ENCODE peak calls at places on chromosomes 12 and 14, in ten cellular contexts. M, G, V, E, U, S, B, C, R and K are unnamed samples.

GRCh38 chr12:121811434-121812319 is 7.9 kb downstream of the SETD1B start:
- DNase-seq in M (no peak), G (peak), V (no peak), E (peak), U (peak), S (no peak), B (no peak), C (peak), R (peak), K (peak)

GRCh38 chr12:69840727-69841126 is 15.7 kb downstream of the MYRFL start:
- DNase-seq in M (no peak), G (no peak), V (no peak), E (no peak), U (no peak), S (no peak), B (no peak), C (no peak), R (no peak), K (no peak)

GRCh38 chr14:59252772-59253500 is 64.5 kb downstream of the DAAM1 start:
- DNase-seq in M (no peak), G (no peak), V (no peak), E (no peak), U (no peak), S (no peak), B (no peak), C (no peak), R (peak), K (no peak)

GRCh38 chr12:47820631-47821345 is 1.1 kb upstream of the HDAC7 start:
- DNase-seq in M (peak), G (peak), V (peak), E (no peak), U (peak), S (peak), B (peak), C (peak), R (peak), K (peak)

GRCh38 chr14:95286649-95287048 is 33.1 kb downstream of the CLMN start:
- DNase-seq in M (no peak), G (no peak), V (no peak), E (no peak), U (peak), S (no peak), B (no peak), C (no peak), R (no peak), K (no peak)

GRCh38 chr14:54845616-54846015 is 57.0 kb downstream of the GCH1 start:
- DNase-seq in M (no peak), G (peak), V (no peak), E (no peak), U (no peak), S (no peak), B (no peak), C (no peak), R (no peak), K (no peak)

GRCh38 chr12:5293773-5294172 is 138.1 kb upstream of the NTF3 start:
- DNase-seq in M (no peak), G (no peak), V (no peak), E (no peak), U (no peak), S (no peak), B (no peak), C (no peak), R (no peak), K (no peak)

GRCh38 chr14:100782516-100783320 is 43.2 kb upstream of the MEG3 start:
- DNase-seq in M (no peak), G (no peak), V (no peak), E (no peak), U (no peak), S (no peak), B (no peak), C (no peak), R (no peak), K (no peak)

GRCh38 chr14:80278293-80279037 is 67.2 kb upstream of the DIO2 start:
- DNase-seq in M (peak), G (peak), V (no peak), E (no peak), U (no peak), S (no peak), B (no peak), C (peak), R (peak), K (no peak)

GRCh38 chr12:92608418-92609091 is 94.2 kb upstream of the PLEKHG7 start:
- DNase-seq in M (no peak), G (peak), V (no peak), E (peak), U (no peak), S (no peak), B (no peak), C (peak), R (peak), K (no peak)

GRCh38 chr14:105505101-105505500 is 14.1 kb downstream of the TEDC1 start:
- DNase-seq in M (no peak), G (no peak), V (no peak), E (no peak), U (no peak), S (no peak), B (no peak), C (no peak), R (no peak), K (no peak)

GRCh38 chr12:81377771-81378170 is 299.9 kb downstream of the ACSS3 start:
- DNase-seq in M (no peak), G (no peak), V (no peak), E (no peak), U (no peak), S (no peak), B (no peak), C (no peak), R (no peak), K (no peak)

GRCh38 chr12:65536876-65537661 is 258.6 kb downstream of the MSRB3 start:
- DNase-seq in M (peak), G (peak), V (peak), E (peak), U (peak), S (no peak), B (peak), C (peak), R (peak), K (peak)

GRCh38 chr14:67191768-67192290 is 2.6 kb downstream of the GARIN2 start:
- DNase-seq in M (no peak), G (no peak), V (no peak), E (no peak), U (no peak), S (no peak), B (no peak), C (no peak), R (peak), K (no peak)

GRCh38 chr14:56147980-56148901 is 30.0 kb downstream of the PELI2 start:
- DNase-seq in M (no peak), G (no peak), V (no peak), E (no peak), U (no peak), S (no peak), B (no peak), C (no peak), R (no peak), K (no peak)

GRCh38 chr14:28879571-28879970 is 113.0 kb downstream of the FOXG1 start:
- DNase-seq in M (no peak), G (no peak), V (no peak), E (no peak), U (no peak), S (no peak), B (no peak), C (no peak), R (no peak), K (no peak)

GRCh38 chr14:79016828-79017505 is 846.8 kb downstream of the NRXN3 start:
- DNase-seq in M (peak), G (peak), V (peak), E (no peak), U (no peak), S (no peak), B (peak), C (peak), R (peak), K (no peak)

GRCh38 chr14:23147676-23148075 is 28.6 kb upstream of the CEBPE start:
- DNase-seq in M (peak), G (peak), V (no peak), E (no peak), U (no peak), S (no peak), B (peak), C (peak), R (peak), K (no peak)

GRCh38 chr14:49691031-49691430 is 1.9 kb upstream of the KLHDC1 start:
- DNase-seq in M (no peak), G (no peak), V (no peak), E (no peak), U (no peak), S (no peak), B (no peak), C (peak), R (no peak), K (no peak)

GRCh38 chr14:80946187-80946586 is 4.6 kb upstream of the CEP128 start:
- DNase-seq in M (no peak), G (no peak), V (no peak), E (no peak), U (no peak), S (no peak), B (no peak), C (no peak), R (no peak), K (no peak)

GRCh38 chr14:62347658-62348057 is 585.4 kb downstream of the SNAPC1 start:
- DNase-seq in M (no peak), G (no peak), V (no peak), E (no peak), U (no peak), S (no peak), B (no peak), C (no peak), R (no peak), K (no peak)

GRCh38 chr14:99910337-99911268 is 117.4 kb downstream of the EML1 start:
- DNase-seq in M (peak), G (peak), V (peak), E (no peak), U (no peak), S (no peak), B (peak), C (peak), R (peak), K (no peak)

GRCh38 chr12:50097952-50098351 is 5.9 kb upstream of the GPD1 start:
- DNase-seq in M (no peak), G (no peak), V (no peak), E (no peak), U (no peak), S (no peak), B (no peak), C (no peak), R (no peak), K (no peak)

GRCh38 chr12:126685636-126686035 is 1581.3 kb upstream of the TMEM132C start:
- DNase-seq in M (no peak), G (no peak), V (no peak), E (no peak), U (no peak), S (no peak), B (no peak), C (no peak), R (no peak), K (no peak)

GRCh38 chr12:14995583-14996425 is 23.0 kb downstream of the PDE6H start:
- DNase-seq in M (peak), G (peak), V (peak), E (peak), U (no peak), S (no peak), B (peak), C (peak), R (peak), K (no peak)

GRCh38 chr14:105927094-105927475 is 400.7 kb downstream of the TMEM121 start:
- DNase-seq in M (no peak), G (no peak), V (no peak), E (peak), U (no peak), S (no peak), B (no peak), C (no peak), R (no peak), K (no peak)

GRCh38 chr12:9319044-9319841 is 111.0 kb upstream of the PZP start:
- DNase-seq in M (no peak), G (peak), V (no peak), E (peak), U (no peak), S (no peak), B (no peak), C (no peak), R (no peak), K (no peak)

GRCh38 chr12:75478395-75478794 is 2.2 kb upstream of the GLIPR1 start:
- DNase-seq in M (no peak), G (peak), V (no peak), E (peak), U (no peak), S (peak), B (no peak), C (no peak), R (peak), K (no peak)

GRCh38 chr14:70779667-70780066 is 29.6 kb downstream of the MAP3K9 start:
- DNase-seq in M (no peak), G (no peak), V (no peak), E (no peak), U (no peak), S (no peak), B (no peak), C (no peak), R (no peak), K (peak)

GRCh38 chr12:132491349-132491663 is 1.4 kb downstream of the FBRSL1 start:
- DNase-seq in M (no peak), G (no peak), V (no peak), E (no peak), U (no peak), S (no peak), B (no peak), C (no peak), R (no peak), K (no peak)

GRCh38 chr14:56194062-56194461 is 75.9 kb downstream of the PELI2 start:
- DNase-seq in M (no peak), G (no peak), V (no peak), E (no peak), U (no peak), S (no peak), B (no peak), C (no peak), R (no peak), K (no peak)

GRCh38 chr12:111664961-111665865 is 20.5 kb downstream of the BRAP start:
- DNase-seq in M (no peak), G (no peak), V (no peak), E (no peak), U (no peak), S (no peak), B (no peak), C (no peak), R (peak), K (no peak)

GRCh38 chr14:50871914-50872732 is at the start of gene ABHD12B:
- DNase-seq in M (no peak), G (peak), V (no peak), E (no peak), U (no peak), S (no peak), B (no peak), C (no peak), R (peak), K (no peak)
- H3K4me3 ChIP-seq in M (peak), G (peak), V (no peak), E (no peak), U (no peak), S (no peak), B (no peak), C (no peak), R (peak), K (peak)

DNA sequence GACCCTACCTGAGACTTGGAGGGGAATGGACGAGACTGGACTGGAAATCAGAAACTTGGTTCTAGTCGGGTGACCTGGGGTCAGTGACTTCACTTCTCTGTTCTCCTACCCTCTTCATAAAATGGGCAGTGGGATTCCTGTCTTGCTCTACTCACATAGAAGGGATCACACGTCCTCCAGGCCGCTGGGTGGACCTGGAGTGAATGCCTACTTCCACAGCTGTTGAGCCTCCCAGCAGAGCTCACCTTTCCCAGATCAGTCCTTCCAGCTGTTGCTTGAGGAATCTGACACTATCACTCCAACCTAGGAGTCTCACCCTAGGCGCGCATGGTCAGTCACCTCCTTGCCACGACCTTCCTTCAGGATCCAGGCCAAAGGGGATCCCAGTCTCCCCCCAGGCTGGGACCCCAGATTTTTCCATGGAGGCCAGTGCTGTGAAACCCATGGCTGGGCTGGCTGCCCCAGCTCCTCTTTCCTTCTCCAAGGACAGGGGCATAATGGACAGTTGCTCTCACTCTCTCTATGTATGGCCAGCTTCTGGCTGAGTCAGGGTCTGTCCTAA is 641 bp downstream of the ACVRL1 start:
- DNase-seq in M (no peak), G (no peak), V (no peak), E (no peak), U (no peak), S (no peak), B (no peak), C (no peak), R (no peak), K (no peak)
- H3K4me3 ChIP-seq in M (no peak), G (peak), V (peak), E (no peak), U (peak), S (peak), B (no peak), C (no peak), R (peak), K (peak)

GRCh38 chr12:120447992-120448391 is 1.7 kb downstream of the GATC start:
- DNase-seq in M (no peak), G (no peak), V (no peak), E (no peak), U (no peak), S (no peak), B (no peak), C (no peak), R (no peak), K (no peak)
- H3K4me3 ChIP-seq in M (no peak), G (no peak), V (no peak), E (no peak), U (no peak), S (no peak), B (no peak), C (no peak), R (no peak), K (no peak)

GRCh38 chr12:2384533-2385328 is 331.9 kb downstream of the CACNA1C start:
- DNase-seq in M (no peak), G (peak), V (peak), E (no peak), U (no peak), S (no peak), B (no peak), C (no peak), R (peak), K (peak)
- H3K4me3 ChIP-seq in M (no peak), G (peak), V (peak), E (no peak), U (no peak), S (no peak), B (no peak), C (no peak), R (no peak), K (no peak)

GRCh38 chr12:102026728-102027127 is 35.1 kb downstream of the WASHC3 start:
- DNase-seq in M (no peak), G (no peak), V (no peak), E (no peak), U (no peak), S (no peak), B (no peak), C (no peak), R (no peak), K (no peak)
- H3K4me3 ChIP-seq in M (no peak), G (no peak), V (no peak), E (no peak), U (no peak), S (no peak), B (no peak), C (no peak), R (no peak), K (no peak)

GRCh38 chr12:3896851-3897351 is 23.7 kb upstream of the PARP11 start:
- DNase-seq in M (no peak), G (no peak), V (no peak), E (no peak), U (no peak), S (peak), B (no peak), C (no peak), R (peak), K (peak)
- H3K4me3 ChIP-seq in M (no peak), G (no peak), V (no peak), E (no peak), U (no peak), S (no peak), B (no peak), C (no peak), R (no peak), K (no peak)

GRCh38 chr12:51675062-51675803 is 84.2 kb downstream of the SCN8A start:
- DNase-seq in M (no peak), G (no peak), V (no peak), E (no peak), U (no peak), S (no peak), B (no peak), C (no peak), R (no peak), K (no peak)
- H3K4me3 ChIP-seq in M (no peak), G (no peak), V (no peak), E (no peak), U (no peak), S (no peak), B (no peak), C (no peak), R (no peak), K (no peak)

DNA sequence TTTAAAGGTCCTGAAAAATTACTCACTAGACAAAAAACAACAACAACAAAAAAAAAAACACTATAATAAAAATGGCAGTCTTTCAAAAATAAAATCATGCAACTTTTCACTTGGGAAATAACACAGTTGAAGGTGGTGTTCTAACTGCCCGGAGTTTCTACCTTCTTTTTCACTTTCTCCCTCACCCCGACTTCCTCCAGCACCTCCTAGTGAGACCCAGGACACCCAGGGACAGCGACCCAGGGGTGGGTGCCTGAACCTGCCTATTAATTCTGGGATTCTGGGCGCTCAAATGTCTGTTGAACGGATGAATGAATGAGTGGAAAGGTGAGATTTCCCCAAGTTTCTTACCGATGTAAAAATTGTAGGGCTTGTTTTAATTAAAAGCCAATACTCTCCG is 2.0 kb upstream of the FZD10 start:
- DNase-seq in M (no peak), G (no peak), V (no peak), E (no peak), U (no peak), S (no peak), B (no peak), C (no peak), R (no peak), K (no peak)
- H3K4me3 ChIP-seq in M (no peak), G (no peak), V (no peak), E (no peak), U (no peak), S (no peak), B (no peak), C (no peak), R (no peak), K (no peak)

GRCh38 chr12:115012861-115013667 is 329.1 kb upstream of the TBX3 start:
- DNase-seq in M (no peak), G (no peak), V (no peak), E (no peak), U (no peak), S (no peak), B (no peak), C (no peak), R (no peak), K (peak)
- H3K4me3 ChIP-seq in M (no peak), G (no peak), V (no peak), E (no peak), U (no peak), S (no peak), B (no peak), C (no peak), R (no peak), K (no peak)

GRCh38 chr12:68236421-68237059 is 10.9 kb upstream of the IL26 start:
- DNase-seq in M (no peak), G (no peak), V (no peak), E (peak), U (no peak), S (no peak), B (no peak), C (no peak), R (peak), K (peak)
- H3K4me3 ChIP-seq in M (no peak), G (no peak), V (no peak), E (peak), U (peak), S (no peak), B (peak), C (peak), R (no peak), K (peak)